ENCODE peak calls at places on chromosomes 16 and 17, in six cellular contexts. E is CD4-positive, alpha-beta T cell; Z is type B pancreatic cell; X is right lobe of liver; W is lower lobe of right lung; P is psoas muscle. U is an unnamed sample.

GRCh38 chr16:56343661-56344517 is 81.5 kb downstream of the AMFR start:
- DNase-seq in E (no peak), Z (no peak), X (no peak), W (no peak), P (no peak), U (no peak)

GRCh38 chr16:19135896-19136438 is 22.2 kb downstream of the ITPRIPL2 start:
- DNase-seq in E (no peak), Z (no peak), X (no peak), W (peak; percentile 55), P (peak; percentile 61), U (no peak)

GRCh38 chr17:34235389-34236028 is 19.6 kb upstream of the CCL2 start:
- DNase-seq in E (no peak), Z (no peak), X (peak; percentile 84), W (no peak), P (peak; percentile 75), U (no peak)

GRCh38 chr17:6556121-6557039 is at the start of gene PITPNM3:
- DNase-seq in E (no peak), Z (no peak), X (no peak), W (peak; percentile 63), P (no peak), U (no peak)

GRCh38 chr16:69113216-69113615 is 7.8 kb downstream of the HAS3 start:
- DNase-seq in E (no peak), Z (no peak), X (no peak), W (no peak), P (no peak), U (no peak)

GRCh38 chr17:81599719-81600486 is 37.0 kb downstream of the NPLOC4 start:
- DNase-seq in E (no peak), Z (no peak), X (no peak), W (no peak), P (no peak), U (no peak)

GRCh38 chr16:57264950-57265371 is 19.5 kb downstream of the PLLP start:
- DNase-seq in E (no peak), Z (no peak), X (no peak), W (peak; percentile 91), P (peak; percentile 46), U (no peak)

GRCh38 chr16:4564661-4565267 is 8.6 kb downstream of the C16orf96 start:
- DNase-seq in E (no peak), Z (no peak), X (no peak), W (no peak), P (no peak), U (no peak)

GRCh38 chr16:82738699-82739098 is 111.9 kb downstream of the CDH13 start:
- DNase-seq in E (no peak), Z (no peak), X (no peak), W (no peak), P (no peak), U (no peak)

GRCh38 chr16:23391381-23392222 is 61.4 kb downstream of the COG7 start:
- DNase-seq in E (no peak), Z (no peak), X (no peak), W (peak; percentile 74), P (no peak), U (no peak)

GRCh38 chr17:78532922-78533640 is 44.1 kb downstream of the DNAH17 start:
- DNase-seq in E (no peak), Z (no peak), X (no peak), W (no peak), P (no peak), U (no peak)

GRCh38 chr17:57519199-57519598 is 225.9 kb downstream of the CCDC182 start:
- DNase-seq in E (no peak), Z (no peak), X (no peak), W (no peak), P (no peak), U (no peak)

GRCh38 chr16:11256657-11257130 is 690 bp upstream of the SOCS1 start:
- DNase-seq in E (peak; percentile 9), Z (peak; percentile 75), X (peak; percentile 73), W (peak; percentile 82), P (peak; percentile 81), U (no peak)

GRCh38 chr17:15651583-15652110 is 32.1 kb upstream of the FBXW10B start:
- DNase-seq in E (peak; percentile 8), Z (peak; percentile 83), X (peak; percentile 86), W (peak; percentile 95), P (peak; percentile 98), U (peak; percentile 89)

GRCh38 chr16:396605-397004 is 394 bp upstream of the NME4 start:
- DNase-seq in E (no peak), Z (no peak), X (no peak), W (no peak), P (peak; percentile 67), U (no peak)

GRCh38 chr17:78722101-78722761 is 59.8 kb downstream of the CYTH1 start:
- DNase-seq in E (no peak), Z (no peak), X (no peak), W (peak; percentile 67), P (peak; percentile 66), U (no peak)

GRCh38 chr16:88556294-88556988 is 13.8 kb upstream of the ZC3H18 start:
- DNase-seq in E (no peak), Z (no peak), X (no peak), W (no peak), P (no peak), U (no peak)

GRCh38 chr16:84607694-84608093 is 10.2 kb downstream of the COTL1 start:
- DNase-seq in E (no peak), Z (no peak), X (no peak), W (no peak), P (no peak), U (no peak)

GRCh38 chr17:77325826-77326581 is 185.2 kb downstream of the SEC14L1 start:
- DNase-seq in E (no peak), Z (peak; percentile 51), X (no peak), W (peak; percentile 46), P (no peak), U (peak; percentile 21)

GRCh38 chr16:86216591-86216990 is 293.7 kb upstream of the FOXF1 start:
- DNase-seq in E (no peak), Z (no peak), X (no peak), W (no peak), P (no peak), U (no peak)

GRCh38 chr16:31274831-31275816 is 15.3 kb downstream of the ITGAM start:
- DNase-seq in E (no peak), Z (no peak), X (no peak), W (no peak), P (no peak), U (no peak)

GRCh38 chr16:15811416-15811777 is 45.4 kb downstream of the MYH11 start:
- DNase-seq in E (no peak), Z (no peak), X (no peak), W (no peak), P (no peak), U (no peak)

GRCh38 chr16:56246051-56246817 is 54.9 kb downstream of the GNAO1 start:
- DNase-seq in E (no peak), Z (no peak), X (peak; percentile 74), W (no peak), P (no peak), U (no peak)

GRCh38 chr17:50273654-50274040 is 619 bp upstream of the TMEM92 start:
- DNase-seq in E (no peak), Z (no peak), X (no peak), W (no peak), P (no peak), U (no peak)

GRCh38 chr17:78920528-78920927 is 4.7 kb downstream of the TIMP2 start:
- DNase-seq in E (no peak), Z (no peak), X (no peak), W (no peak), P (no peak), U (no peak)

GRCh38 chr16:797120-797420 is 3.5 kb downstream of the GNG13 start:
- DNase-seq in E (no peak), Z (no peak), X (no peak), W (no peak), P (no peak), U (no peak)

GRCh38 chr16:71626018-71626857 is at the start of gene MARVELD3:
- DNase-seq in E (peak; percentile 15), Z (peak; percentile 90), X (peak; percentile 80), W (peak; percentile 88), P (no peak), U (no peak)
- TF ChIP-seq CTCF in E (no peak), Z (no peak), X (no peak), W (no peak), P (no peak), U (no peak)

GRCh38 chr16:74700206-74701040 is at the start of gene MLKL:
- DNase-seq in E (peak; percentile 49), Z (no peak), X (peak; percentile 79), W (peak; percentile 81), P (peak; percentile 72), U (no peak)
- TF ChIP-seq CTCF in E (no peak), Z (no peak), X (no peak), W (no peak), P (no peak), U (no peak)

DNA sequence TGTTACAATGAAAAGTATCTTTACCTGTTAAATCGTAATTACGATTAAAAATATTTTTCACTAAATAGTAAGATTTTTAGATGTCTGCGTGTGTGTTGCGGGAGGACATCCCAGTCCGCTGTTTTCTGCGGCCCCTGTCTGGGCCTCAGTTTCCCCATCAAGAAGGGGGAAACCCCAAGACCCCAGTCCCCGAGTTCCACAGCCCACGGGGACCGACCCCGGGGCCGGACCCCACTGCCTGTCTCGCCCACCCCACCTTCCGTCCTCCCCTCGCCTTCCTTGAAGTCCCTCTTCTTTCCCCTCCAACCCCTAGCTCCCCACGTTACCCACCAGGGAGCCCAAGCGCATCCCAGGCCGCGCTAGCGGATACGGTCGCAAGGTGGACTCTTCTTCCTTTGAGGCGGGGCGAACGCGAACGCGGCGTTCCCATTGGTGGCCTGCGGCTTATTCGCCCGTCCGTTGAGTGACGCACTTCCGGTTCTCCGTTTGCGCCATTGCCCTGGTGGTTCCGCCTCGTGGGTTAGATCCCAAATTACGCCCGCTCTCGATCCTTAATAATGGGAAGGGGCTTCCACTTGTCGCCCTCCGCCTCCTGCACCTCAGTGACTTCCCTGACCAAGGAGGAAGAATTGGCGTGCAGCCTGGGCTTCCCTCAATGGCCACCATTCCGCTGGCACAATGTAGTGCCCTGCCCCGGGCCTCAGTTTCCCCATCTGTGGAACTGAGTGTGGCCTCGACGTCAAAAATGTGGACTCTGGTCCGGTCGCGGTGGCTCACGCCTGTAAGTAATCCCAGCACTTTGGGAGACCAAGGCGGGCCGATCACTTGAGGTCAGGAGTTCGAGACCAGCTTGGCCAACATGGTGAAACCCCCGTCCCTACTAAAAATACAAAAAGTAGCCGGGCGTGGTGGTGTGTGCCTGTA is at the start of gene NSMCE1:
- DNase-seq in E (peak; percentile 97), Z (peak; percentile 88), X (peak; percentile 98), W (peak; percentile 98), P (peak; percentile 99), U (peak; percentile 98)
- TF ChIP-seq CTCF in E (no peak), Z (peak; percentile 35), X (peak; percentile 20), W (peak; percentile 30), P (peak; percentile 24), U (no peak)

GRCh38 chr17:12257176-12257575 is 236.5 kb downstream of the MAP2K4 start:
- DNase-seq in E (no peak), Z (no peak), X (no peak), W (no peak), P (no peak), U (no peak)

GRCh38 chr17:12252442-12252841 is 231.8 kb downstream of the MAP2K4 start:
- DNase-seq in E (no peak), Z (no peak), X (no peak), W (no peak), P (no peak), U (no peak)

GRCh38 chr17:12254460-12254859 is 233.8 kb downstream of the MAP2K4 start:
- DNase-seq in E (no peak), Z (no peak), X (no peak), W (no peak), P (no peak), U (no peak)

GRCh38 chr17:12261354-12261753 is 240.7 kb downstream of the MAP2K4 start:
- DNase-seq in E (no peak), Z (no peak), X (no peak), W (no peak), P (no peak), U (no peak)

GRCh38 chr17:12256380-12256995 is 235.8 kb downstream of the MAP2K4 start:
- DNase-seq in E (no peak), Z (no peak), X (no peak), W (no peak), P (no peak), U (no peak)
- TF ChIP-seq CTCF in E (no peak), Z (peak; percentile 94), X (peak; percentile 51), W (peak; percentile 77), P (peak; percentile 52), U (no peak)

U was measured in omental fat pad.